ENCODE peak calls at places on chromosomes 12 and 14, in five cellular contexts. S is upper lobe of right lung, C is heart left ventricle, L is transverse colon, N is IMR-90. R is an unnamed sample.

GRCh38 chr12:31728289-31728916 is 418 bp downstream of the AMN1 start:
- DNase-seq in N (no peak), L (peak; percentile 62), S (no peak), C (peak; percentile 60), R (no peak)

GRCh38 chr12:97643961-97644360 is 181.4 kb downstream of the RMST start:
- DNase-seq in C (no peak), L (no peak), N (no peak), S (no peak), R (no peak)

GRCh38 chr12:126891789-126892188 is 1375.2 kb upstream of the TMEM132C start:
- DNase-seq in N (no peak), L (no peak), C (no peak), S (no peak), R (no peak)

GRCh38 chr12:94649349-94650142 is 811 bp downstream of the TMCC3 start:
- DNase-seq in C (peak; percentile 50), S (peak; percentile 83), N (peak; percentile 4), L (peak; percentile 66), R (peak; percentile 63)

GRCh38 chr14:32933943-32934890 is 4.5 kb upstream of the NPAS3 start:
- DNase-seq in S (no peak), N (no peak), L (no peak), C (no peak), R (peak; percentile 25)

GRCh38 chr12:42516573-42516972 is 73.0 kb downstream of the PRICKLE1 start:
- DNase-seq in C (no peak), N (no peak), S (no peak), L (no peak), R (no peak)

GRCh38 chr12:49909328-49909727 is 5.6 kb upstream of the FAIM2 start:
- DNase-seq in S (no peak), N (no peak), C (no peak), L (no peak), R (no peak)

GRCh38 chr12:106736051-106736957 is 38.2 kb upstream of the RIC8B start:
- DNase-seq in C (no peak), N (no peak), S (no peak), L (no peak), R (no peak)

GRCh38 chr12:75816892-75817291 is 214.7 kb downstream of the PHLDA1 start:
- DNase-seq in L (no peak), C (no peak), S (no peak), N (peak; percentile 79), R (no peak)

GRCh38 chr12:122687091-122687490 is 16.1 kb downstream of the HCAR2 start:
- DNase-seq in S (peak; percentile 88), N (peak; percentile 25), C (no peak), L (peak; percentile 48), R (no peak)

DNA sequence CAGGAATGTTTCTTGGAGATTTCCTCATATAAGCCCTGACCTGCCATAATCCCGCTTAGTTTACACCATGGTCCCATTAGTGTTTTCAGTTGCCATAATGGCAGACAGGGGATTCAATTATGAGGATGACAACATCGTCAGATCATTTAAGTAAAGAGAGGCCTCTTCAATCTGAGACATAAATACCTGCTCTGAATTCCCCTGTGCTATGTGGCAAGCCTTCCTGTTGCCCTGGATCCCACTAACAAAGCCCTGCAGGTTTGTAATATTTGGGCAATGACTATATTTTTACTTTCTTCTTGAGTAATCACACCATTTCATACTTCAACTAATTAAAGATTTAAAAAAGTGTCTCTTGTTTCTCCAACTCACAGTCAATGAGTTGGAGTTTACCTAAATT is 108.9 kb downstream of the TRAFD1 start:
- DNase-seq in N (no peak), C (no peak), S (no peak), L (no peak), R (no peak)
- H3K36me3 ChIP-seq in N (peaks cover 53% of the 10 kb centered on the region), C (peaks cover 100% of the 10 kb centered on the region), S (peaks cover 98% of the 10 kb centered on the region), L (no peaks in the 10 kb centered on the region), R (peaks cover 63% of the 10 kb centered on the region)

GRCh38 chr12:90274407-90274806 is 565.8 kb upstream of the ATP2B1 start:
- DNase-seq in S (no peak), C (no peak), N (no peak), L (no peak), R (no peak)
- TF ChIP-seq CTCF in S (no peak), C (peak; percentile 15), N (no peak), L (no peak), R (peak; percentile 19)

DNA sequence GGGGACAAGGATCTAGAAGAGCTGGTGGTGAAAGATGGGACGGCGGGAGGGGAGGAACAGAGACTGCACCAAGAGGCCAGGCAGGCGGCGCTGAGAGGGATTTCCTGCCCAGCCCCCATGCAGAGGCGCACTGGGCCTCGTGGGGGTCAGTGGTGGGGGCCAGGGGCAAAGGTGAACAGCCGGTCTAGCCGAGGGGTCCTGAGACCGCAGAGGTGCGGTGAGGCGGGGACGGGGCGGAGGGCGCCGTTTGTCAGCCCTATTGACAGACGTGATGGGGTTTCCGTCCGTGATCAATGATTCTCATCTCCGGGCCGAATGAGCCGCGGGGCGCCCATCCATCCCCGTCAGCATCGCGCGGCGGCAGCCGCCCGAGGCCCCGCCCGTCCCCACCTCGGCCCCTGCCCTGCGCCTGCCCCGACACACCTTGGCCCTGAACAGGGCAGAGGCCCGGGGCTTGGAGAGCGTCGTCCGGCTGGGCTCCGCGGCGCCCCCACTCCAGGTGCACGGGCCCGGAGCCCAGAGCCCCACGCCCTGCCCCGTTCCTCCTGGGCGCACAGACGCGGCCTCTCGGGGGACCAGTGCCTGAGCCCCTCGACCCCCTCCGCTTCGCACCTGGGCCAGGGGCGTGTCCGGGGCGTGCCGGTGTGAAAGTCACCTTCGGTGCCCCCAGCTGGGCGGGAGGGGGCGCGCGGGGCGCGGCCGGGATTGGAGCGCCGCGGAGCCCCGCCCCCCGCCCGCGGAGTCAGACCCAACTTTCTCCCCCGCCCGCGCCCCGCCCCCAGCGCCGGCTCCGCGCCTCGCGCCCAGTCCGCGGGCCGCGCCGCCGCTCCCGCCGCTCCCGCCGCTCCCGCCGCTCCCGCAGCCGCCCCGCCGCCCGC is at the start of gene NXPH4:
- DNase-seq in S (no peak), C (no peak), N (no peak), L (peak; percentile 54), R (peak; percentile 57)
- H3K4me1 ChIP-seq in S (peaks cover 24% of the 10 kb centered on the region), C (peaks cover 8% of the 10 kb centered on the region), N (peaks cover 7% of the 10 kb centered on the region), L (peaks cover 16% of the 10 kb centered on the region), R (peaks cover 39% of the 10 kb centered on the region)

DNA sequence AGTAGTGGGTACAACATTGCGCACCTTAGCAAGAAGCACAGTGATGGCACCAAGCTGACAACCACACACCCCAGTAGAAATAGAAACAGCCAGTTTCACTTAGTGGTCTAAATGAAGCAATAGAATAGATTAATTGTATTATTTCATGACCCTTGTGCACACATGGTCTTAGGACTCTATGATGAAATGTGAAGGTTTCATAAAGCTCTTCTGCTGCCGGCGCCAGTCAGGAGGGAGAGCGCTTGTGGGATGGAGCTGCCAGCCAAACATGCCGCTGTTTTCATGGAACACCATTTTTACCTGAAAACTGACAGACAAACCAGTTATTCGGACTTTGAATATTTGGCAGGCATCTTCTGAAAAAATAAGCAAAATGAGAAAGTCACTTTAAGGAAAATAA is 100.0 kb downstream of the PPP2R5C start:
- DNase-seq in S (no peak), L (no peak), C (no peak), N (no peak), R (no peak)
- H3K36me3 ChIP-seq in S (peaks cover 36% of the 10 kb centered on the region), L (no peaks in the 10 kb centered on the region), C (peaks cover 14% of the 10 kb centered on the region), N (peaks cover 9% of the 10 kb centered on the region), R (no peaks in the 10 kb centered on the region)

GRCh38 chr12:6827982-6828670 is at the start of gene P3H3:
- DNase-seq in C (peak; percentile 51), L (no peak), N (peak; percentile 47), S (no peak), R (peak; percentile 52)
- TF ChIP-seq CTCF in C (peak; percentile 11), L (no peak), N (peak; percentile 18), S (no peak), R (peak; percentile 6)

GRCh38 chr14:73762375-73762822 is 48.2 kb upstream of the PNMA1 start:
- DNase-seq in N (no peak), L (peak; percentile 70), C (no peak), S (no peak), R (no peak)

GRCh38 chr14:73761621-73762355 is 47.6 kb upstream of the PNMA1 start:
- DNase-seq in N (no peak), S (no peak), L (no peak), C (peak; percentile 45), R (no peak)

GRCh38 chr14:73763396-73763795 is 49.2 kb upstream of the PNMA1 start:
- DNase-seq in C (peak; percentile 6), S (no peak), N (no peak), L (peak; percentile 26), R (no peak)

GRCh38 chr14:73764406-73764805 is 50.2 kb upstream of the PNMA1 start:
- DNase-seq in S (no peak), N (no peak), L (peak; percentile 46), C (peak; percentile 53), R (no peak)

GRCh38 chr14:73764881-73765280 is 50.7 kb upstream of the PNMA1 start:
- DNase-seq in L (peak; percentile 79), C (peak; percentile 81), N (no peak), S (peak; percentile 78), R (peak; percentile 80)
- H3K4me1 ChIP-seq in L (peaks cover 57% of the 10 kb centered on the region), C (peaks cover 20% of the 10 kb centered on the region), N (peaks cover 27% of the 10 kb centered on the region), S (peaks cover 83% of the 10 kb centered on the region), R (peaks cover 33% of the 10 kb centered on the region)

GRCh38 chr12:46227616-46228015 is 41.2 kb downstream of the SLC38A1 start:
- DNase-seq in C (no peak), L (no peak), N (no peak), S (no peak), R (no peak)
- H3K36me3 ChIP-seq in C (no peaks in the 10 kb centered on the region), L (no peaks in the 10 kb centered on the region), N (peaks cover 19% of the 10 kb centered on the region), S (no peaks in the 10 kb centered on the region), R (no peaks in the 10 kb centered on the region)

GRCh38 chr12:56785141-56785865 is 22.2 kb downstream of the HSD17B6 start:
- DNase-seq in C (no peak), L (no peak), N (no peak), S (no peak), R (no peak)
- TF ChIP-seq CTCF in C (no peak), L (no peak), N (no peak), S (no peak), R (no peak)

GRCh38 chr12:121123488-121123887 is 9.2 kb upstream of the P2RX7 start:
- DNase-seq in S (no peak), L (no peak), N (no peak), C (no peak), R (no peak)
- H3K4me1 ChIP-seq in S (peaks cover 4% of the 10 kb centered on the region), L (peaks cover 3% of the 10 kb centered on the region), N (peaks cover 8% of the 10 kb centered on the region), C (no peaks in the 10 kb centered on the region), R (peaks cover 10% of the 10 kb centered on the region)

DNA sequence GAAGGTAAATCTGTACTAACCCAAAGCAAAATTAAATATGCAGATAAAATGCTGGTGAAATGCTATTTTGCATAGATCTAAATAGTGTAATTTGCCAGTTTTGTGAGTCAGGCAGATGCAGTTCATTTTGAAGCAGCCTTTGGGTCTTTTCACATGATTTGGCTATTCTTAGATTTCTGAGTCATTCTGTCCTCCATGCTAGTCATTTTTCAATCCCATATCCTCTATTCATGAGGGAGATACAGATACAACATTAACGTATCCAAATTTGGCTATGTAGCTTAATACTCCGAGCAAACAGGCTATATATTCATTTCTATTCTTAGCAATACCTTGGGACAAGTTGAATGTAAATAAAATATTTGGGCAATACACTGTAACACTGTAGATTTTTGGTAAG is 270.8 kb upstream of the PDE3A start:
- DNase-seq in L (no peak), N (peak; percentile 75), S (no peak), C (no peak), R (no peak)
- H3K36me3 ChIP-seq in L (no peaks in the 10 kb centered on the region), N (no peaks in the 10 kb centered on the region), S (no peaks in the 10 kb centered on the region), C (no peaks in the 10 kb centered on the region), R (no peaks in the 10 kb centered on the region)